ENCODE peak calls at places on chromosome 6, in ten cellular contexts. A, J, M, Q, C, T, Z, R, E and Y are unnamed samples.

GRCh38 chr6:41774841-41775240 is 4.9 kb downstream of the FRS3 start:
- DNase-seq in A (no peak), J (no peak), M (no peak), Q (no peak), C (no peak), T (no peak), Z (no peak), R (no peak), E (no peak), Y (no peak)

GRCh38 chr6:116008470-116009229 is 52.0 kb downstream of the FRK start:
- DNase-seq in A (peak; percentile 36), J (no peak), M (no peak), Q (no peak), C (peak; percentile 6), T (no peak), Z (no peak), R (no peak), E (no peak), Y (no peak)

GRCh38 chr6:45441811-45442453 is 64.2 kb upstream of the SUPT3H start:
- DNase-seq in A (no peak), J (no peak), M (no peak), Q (no peak), C (no peak), T (no peak), Z (no peak), R (no peak), E (no peak), Y (no peak)

GRCh38 chr6:16690244-16691142 is 70.8 kb downstream of the ATXN1 start:
- DNase-seq in A (no peak), J (no peak), M (no peak), Q (no peak), C (no peak), T (no peak), Z (no peak), R (peak; percentile 72), E (no peak), Y (no peak)

GRCh38 chr6:109736273-109737031 is 45.4 kb downstream of the FIG4 start:
- DNase-seq in A (no peak), J (no peak), M (no peak), Q (no peak), C (no peak), T (no peak), Z (no peak), R (no peak), E (no peak), Y (no peak)

GRCh38 chr6:146878564-146879343 is 280.0 kb downstream of the ADGB start:
- DNase-seq in A (no peak), J (no peak), M (no peak), Q (no peak), C (no peak), T (peak; percentile 24), Z (no peak), R (no peak), E (no peak), Y (no peak)

GRCh38 chr6:96923871-96924493 is 546 bp upstream of the KLHL32 start:
- DNase-seq in A (no peak), J (no peak), M (no peak), Q (no peak), C (no peak), T (no peak), Z (no peak), R (peak; percentile 46), E (no peak), Y (peak; percentile 76)

GRCh38 chr6:91664327-91664959 is 1077.6 kb upstream of the MAP3K7 start:
- DNase-seq in A (no peak), J (no peak), M (no peak), Q (no peak), C (no peak), T (no peak), Z (no peak), R (peak; percentile 1), E (no peak), Y (no peak)

GRCh38 chr6:140178550-140179334 is 804.3 kb upstream of the CITED2 start:
- DNase-seq in A (no peak), J (no peak), M (no peak), Q (no peak), C (no peak), T (no peak), Z (no peak), R (no peak), E (no peak), Y (no peak)

GRCh38 chr6:152642578-152643375 is 5.6 kb upstream of the SYNE1 start:
- DNase-seq in A (peak; percentile 67), J (no peak), M (no peak), Q (peak; percentile 61), C (peak; percentile 53), T (no peak), Z (peak; percentile 78), R (peak; percentile 53), E (no peak), Y (no peak)

GRCh38 chr6:29845405-29846006 is 17.9 kb downstream of the HLA-G start:
- DNase-seq in A (no peak), J (no peak), M (no peak), Q (no peak), C (peak; percentile 84), T (peak; percentile 47), Z (no peak), R (peak; percentile 45), E (no peak), Y (no peak)

GRCh38 chr6:83057705-83058321 is 7.8 kb downstream of the UBE3D start:
- DNase-seq in A (no peak), J (no peak), M (no peak), Q (no peak), C (peak; percentile 22), T (peak; percentile 26), Z (no peak), R (peak; percentile 42), E (no peak), Y (no peak)

GRCh38 chr6:159890201-159890600 is 587 bp upstream of the MAS1 start:
- DNase-seq in A (no peak), J (no peak), M (no peak), Q (no peak), C (no peak), T (no peak), Z (no peak), R (no peak), E (no peak), Y (no peak)

GRCh38 chr6:142406131-142406530 is 104.3 kb downstream of the ADGRG6 start:
- DNase-seq in A (no peak), J (no peak), M (no peak), Q (no peak), C (no peak), T (no peak), Z (peak; percentile 35), R (peak; percentile 28), E (no peak), Y (no peak)

GRCh38 chr6:33171889-33172203 is 20.4 kb downstream of the COL11A2 start:
- DNase-seq in A (no peak), J (no peak), M (no peak), Q (peak; percentile 13), C (no peak), T (no peak), Z (no peak), R (no peak), E (no peak), Y (no peak)
- H3K4me1 ChIP-seq in A (no peaks in the 10 kb centered on the region), J (no peaks in the 10 kb centered on the region), M (no peaks in the 10 kb centered on the region), Q (no peaks in the 10 kb centered on the region), C (no peaks in the 10 kb centered on the region), T (no peaks in the 10 kb centered on the region), Z (no peaks in the 10 kb centered on the region), R (peaks cover 22% of the 10 kb centered on the region), E (no peaks in the 10 kb centered on the region), Y (no peaks in the 10 kb centered on the region)

DNA sequence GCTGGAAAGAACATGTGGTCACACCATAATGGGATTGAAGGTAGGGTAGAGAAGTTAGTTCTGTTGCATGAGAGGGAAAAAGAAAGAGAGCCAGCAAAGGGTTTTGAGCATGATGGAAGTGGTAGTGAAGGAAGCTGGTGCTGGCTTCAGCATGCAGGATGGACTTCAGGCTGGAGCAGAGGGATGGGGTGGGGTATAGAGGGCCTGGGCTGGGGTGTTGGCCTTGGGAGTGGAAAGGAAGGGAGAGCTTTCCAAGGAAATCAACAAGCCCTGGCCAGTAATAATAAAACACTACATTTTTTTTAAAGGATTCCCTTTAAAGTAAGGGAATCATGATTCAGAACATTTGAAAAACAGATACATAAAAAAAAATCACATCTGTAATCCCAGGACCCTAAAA is 61.3 kb downstream of the LAMA4 start:
- DNase-seq in A (no peak), J (no peak), M (no peak), Q (no peak), C (no peak), T (no peak), Z (no peak), R (no peak), E (no peak), Y (no peak)
- TF ChIP-seq POLR2A in A (no peak), J (no peak), M (no peak), Q (no peak), C (no peak), T (no peak), Z (no peak), R (no peak), E (no peak), Y (no peak)

DNA sequence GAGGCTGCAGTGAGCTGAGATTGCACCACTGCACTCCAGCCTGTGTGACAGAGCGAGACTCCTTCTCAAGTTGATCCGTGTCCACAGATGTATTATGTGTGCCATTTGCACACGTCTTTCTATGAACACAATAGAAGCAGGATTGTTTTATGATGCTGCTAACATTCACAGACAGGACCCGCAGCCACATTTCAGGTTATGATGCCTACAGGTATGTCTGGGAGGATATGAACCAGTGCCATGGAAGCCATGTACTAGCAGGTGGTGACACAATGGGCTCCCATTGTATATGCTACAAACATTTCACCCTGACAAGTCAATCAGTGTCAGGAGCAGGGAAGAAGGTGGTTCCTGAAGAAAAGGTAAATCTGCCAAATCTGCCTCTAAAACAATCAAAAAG is 4.3 kb downstream of the TRAM2 start:
- DNase-seq in A (no peak), J (no peak), M (no peak), Q (no peak), C (no peak), T (no peak), Z (no peak), R (no peak), E (no peak), Y (no peak)
- H3K4me1 ChIP-seq in A (peaks cover 84% of the 10 kb centered on the region), J (peaks cover 43% of the 10 kb centered on the region), M (peaks cover 85% of the 10 kb centered on the region), Q (peaks cover 23% of the 10 kb centered on the region), C (peaks cover 7% of the 10 kb centered on the region), T (peaks cover 68% of the 10 kb centered on the region), Z (peaks cover 54% of the 10 kb centered on the region), R (peaks cover 81% of the 10 kb centered on the region), E (peaks cover 75% of the 10 kb centered on the region), Y (peaks cover 71% of the 10 kb centered on the region)

GRCh38 chr6:11196511-11197174 is 35.8 kb downstream of the NEDD9 start:
- DNase-seq in A (no peak), J (no peak), M (no peak), Q (no peak), C (no peak), T (no peak), Z (no peak), R (no peak), E (no peak), Y (no peak)

GRCh38 chr6:11194399-11195274 is 37.8 kb downstream of the NEDD9 start:
- DNase-seq in A (no peak), J (no peak), M (no peak), Q (no peak), C (no peak), T (no peak), Z (no peak), R (no peak), E (no peak), Y (no peak)

GRCh38 chr6:11192167-11192566 is 40.3 kb downstream of the NEDD9 start:
- DNase-seq in A (no peak), J (no peak), M (no peak), Q (no peak), C (no peak), T (no peak), Z (no peak), R (no peak), E (no peak), Y (no peak)

GRCh38 chr6:11190625-11191245 is 41.7 kb downstream of the NEDD9 start:
- DNase-seq in A (no peak), J (no peak), M (no peak), Q (no peak), C (no peak), T (no peak), Z (no peak), R (no peak), E (no peak), Y (no peak)

GRCh38 chr6:11193434-11193833 is 39.0 kb downstream of the NEDD9 start:
- DNase-seq in A (no peak), J (no peak), M (no peak), Q (no peak), C (no peak), T (no peak), Z (no peak), R (no peak), E (no peak), Y (no peak)
- TF ChIP-seq POLR2A in A (no peak), J (no peak), M (no peak), Q (no peak), C (no peak), T (no peak), Z (no peak), R (no peak), E (no peak), Y (no peak)